ENCODE peak calls at places on chromosome 1, in six cellular contexts. G is tibial artery, P is fibroblast of villous mesenchyme, F is mammary epithelial cell, O is body of pancreas, M is breast epithelium. H is an unnamed sample.

GRCh38 chr1:203120325-203121138 is 7.0 kb upstream of the ADORA1 start:
- DNase-seq in G (no peak), P (no peak), F (no peak), O (no peak), M (no peak), H (peak)

GRCh38 chr1:247210062-247210385 is 38.2 kb upstream of the ZNF124 start:
- DNase-seq in G (no peak), P (no peak), F (no peak), O (no peak), M (no peak), H (no peak)

GRCh38 chr1:156665539-156665938 is 11.7 kb downstream of the NES start:
- DNase-seq in G (no peak), P (no peak), F (no peak), O (no peak), M (no peak), H (no peak)

GRCh38 chr1:15739745-15740144 is 2.6 kb upstream of the TMEM82 start:
- DNase-seq in G (no peak), P (no peak), F (no peak), O (no peak), M (no peak), H (no peak)

GRCh38 chr1:87629673-87630072 is 301.0 kb downstream of the LMO4 start:
- DNase-seq in G (no peak), P (no peak), F (no peak), O (no peak), M (no peak), H (no peak)

GRCh38 chr1:192516776-192517297 is 58.7 kb upstream of the RGS1 start:
- DNase-seq in G (no peak), P (peak), F (no peak), O (peak), M (no peak), H (no peak)

GRCh38 chr1:225746361-225747179 is 31.1 kb upstream of the SRP9 start:
- DNase-seq in G (peak), P (peak), F (peak), O (peak), M (peak), H (no peak)

GRCh38 chr1:211420845-211421454 is 71.0 kb downstream of the RD3 start:
- DNase-seq in G (no peak), P (peak), F (no peak), O (no peak), M (no peak), H (no peak)

GRCh38 chr1:104987210-104987609 is 1237.5 kb downstream of the AMY1C start:
- DNase-seq in G (no peak), P (no peak), F (no peak), O (no peak), M (no peak), H (no peak)

GRCh38 chr1:39569034-39569433 is 7.6 kb downstream of the PABPC4 start:
- DNase-seq in G (no peak), P (no peak), F (no peak), O (peak), M (no peak), H (no peak)

GRCh38 chr1:157968951-157969350 is 24.5 kb upstream of the KIRREL1 start:
- DNase-seq in G (peak), P (peak), F (peak), O (peak), M (no peak), H (no peak)

GRCh38 chr1:156754219-156754618 is 2.7 kb upstream of the HDGF start:
- DNase-seq in G (no peak), P (no peak), F (no peak), O (no peak), M (no peak), H (no peak)

GRCh38 chr1:192099328-192099727 is 58.9 kb upstream of the RGS18 start:
- DNase-seq in G (no peak), P (no peak), F (no peak), O (no peak), M (no peak), H (no peak)

GRCh38 chr1:223363856-223364684 is at the start of gene SUSD4:
- DNase-seq in G (no peak), P (no peak), F (no peak), O (peak), M (peak), H (peak)

GRCh38 chr1:78358145-78358544 is 132.6 kb upstream of the PTGFR start:
- DNase-seq in G (no peak), P (no peak), F (no peak), O (no peak), M (no peak), H (no peak)

GRCh38 chr1:231039161-231040018 is 664 bp downstream of the FAM89A start:
- DNase-seq in G (no peak), P (peak), F (peak), O (peak), M (no peak), H (no peak)

GRCh38 chr1:162192323-162192678 is 122.8 kb downstream of the NOS1AP start:
- DNase-seq in G (no peak), P (no peak), F (no peak), O (no peak), M (no peak), H (no peak)

GRCh38 chr1:228982637-228983036 is 247.4 kb downstream of the RHOU start:
- DNase-seq in G (no peak), P (peak), F (no peak), O (no peak), M (no peak), H (no peak)

GRCh38 chr1:217453816-217454215 is 177.1 kb downstream of the GPATCH2 start:
- DNase-seq in G (no peak), P (peak), F (no peak), O (peak), M (no peak), H (no peak)

GRCh38 chr1:71046891-71047634 is 553 bp downstream of the PTGER3 start:
- DNase-seq in G (no peak), P (no peak), F (peak), O (peak), M (no peak), H (no peak)

GRCh38 chr1:93221913-93222312 is 41.4 kb downstream of the CCDC18 start:
- DNase-seq in G (no peak), P (peak), F (peak), O (no peak), M (no peak), H (no peak)

GRCh38 chr1:115771847-115772457 is 3.4 kb upstream of the CASQ2 start:
- DNase-seq in G (peak), P (peak), F (peak), O (peak), M (peak), H (no peak)

GRCh38 chr1:218383681-218384080 is 38.5 kb downstream of the TGFB2 start:
- DNase-seq in G (no peak), P (peak), F (no peak), O (no peak), M (no peak), H (no peak)

GRCh38 chr1:100767176-100767876 is 47.8 kb downstream of the VCAM1 start:
- DNase-seq in G (no peak), P (peak), F (peak), O (no peak), M (no peak), H (no peak)

GRCh38 chr1:28926629-28927441 is 12.5 kb downstream of the EPB41 start:
- DNase-seq in G (no peak), P (peak), F (no peak), O (peak), M (no peak), H (no peak)

DNA sequence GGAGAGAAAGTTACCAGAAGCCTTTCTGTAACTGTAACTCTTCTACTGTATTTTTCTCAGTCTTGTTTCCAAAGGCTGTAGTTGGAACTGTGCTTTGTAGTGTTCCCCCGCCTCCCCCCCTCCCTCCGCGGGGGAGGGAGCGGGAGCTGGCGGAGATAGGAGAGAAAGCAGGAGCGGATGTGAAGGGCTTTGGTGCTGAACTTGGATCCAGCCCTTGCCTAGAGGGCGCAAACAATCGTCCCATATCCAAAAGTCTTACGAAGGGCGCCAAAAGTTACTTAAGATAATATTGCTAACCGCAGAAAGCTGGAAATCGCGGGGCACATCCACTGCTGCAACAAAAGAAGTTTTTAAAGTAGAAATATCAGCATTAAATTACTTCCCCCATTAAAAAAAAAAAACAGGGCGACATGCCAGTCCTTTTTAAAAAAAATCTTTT is 2.4 kb upstream of the NFIA start:
- DNase-seq in G (peak), P (peak), F (peak), O (peak), M (peak), H (peak)
- TF ChIP-seq CTCF in G (no peak), P (peak), F (peak), O (no peak), M (no peak), H (peak)

DNA sequence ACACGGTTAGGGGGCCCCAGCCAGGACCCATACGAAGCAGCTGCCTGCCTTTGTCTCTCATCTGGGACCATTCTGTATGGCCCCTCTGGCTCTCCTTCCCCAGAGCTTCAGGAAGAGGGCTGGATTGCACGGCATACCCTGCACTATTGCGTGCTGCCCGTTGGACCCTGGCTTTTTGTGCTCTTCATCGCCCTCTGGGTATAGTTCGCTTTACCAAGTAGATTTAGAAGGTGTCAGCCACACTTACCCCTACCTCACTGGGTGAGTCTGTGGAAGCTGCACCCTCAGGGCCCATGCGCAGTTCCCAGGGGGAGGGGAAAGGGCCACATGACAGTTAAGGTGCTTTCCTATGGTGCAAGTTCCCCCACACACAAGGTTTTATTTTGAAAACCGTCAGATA is 7.2 kb downstream of the NAV1 start:
- DNase-seq in G (no peak), P (no peak), F (no peak), O (no peak), M (no peak), H (no peak)
- TF ChIP-seq CTCF in G (no peak), P (peak), F (no peak), O (no peak), M (no peak), H (peak)

GRCh38 chr1:158978730-158979129 is 31.0 kb upstream of the IFI16 start:
- DNase-seq in G (no peak), P (no peak), F (no peak), O (no peak), M (no peak), H (no peak)

GRCh38 chr1:158969166-158969565 is 37.8 kb downstream of the PYHIN1 start:
- DNase-seq in G (no peak), P (no peak), F (peak), O (no peak), M (no peak), H (no peak)

GRCh38 chr1:158969855-158970254 is 38.5 kb downstream of the PYHIN1 start:
- DNase-seq in G (no peak), P (no peak), F (peak), O (no peak), M (no peak), H (no peak)

GRCh38 chr1:158972841-158973240 is 36.9 kb upstream of the IFI16 start:
- DNase-seq in G (no peak), P (peak), F (peak), O (no peak), M (no peak), H (no peak)
- TF ChIP-seq CTCF in G (no peak), P (peak), F (peak), O (no peak), M (no peak), H (no peak)

GRCh38 chr1:150235436-150235851 is 468 bp downstream of the ANP32E start:
- DNase-seq in G (no peak), P (peak), F (no peak), O (peak), M (no peak), H (peak)
- TF ChIP-seq CTCF in G (no peak), P (no peak), F (no peak), O (no peak), M (no peak), H (no peak)

GRCh38 chr1:38009088-38009840 is 3.3 kb upstream of the UTP11 start:
- DNase-seq in G (peak), P (no peak), F (peak), O (no peak), M (no peak), H (no peak)
- TF ChIP-seq CTCF in G (no peak), P (no peak), F (no peak), O (no peak), M (no peak), H (no peak)

GRCh38 chr1:221071761-221072160 is 192.5 kb downstream of the HLX start:
- DNase-seq in G (no peak), P (no peak), F (no peak), O (no peak), M (no peak), H (no peak)
- TF ChIP-seq CTCF in G (no peak), P (no peak), F (no peak), O (no peak), M (no peak), H (no peak)

GRCh38 chr1:46130144-46130543 is 2.3 kb downstream of the PIK3R3 start:
- DNase-seq in G (no peak), P (no peak), F (no peak), O (no peak), M (no peak), H (no peak)
- TF ChIP-seq CTCF in G (no peak), P (no peak), F (no peak), O (no peak), M (no peak), H (peak)

DNA sequence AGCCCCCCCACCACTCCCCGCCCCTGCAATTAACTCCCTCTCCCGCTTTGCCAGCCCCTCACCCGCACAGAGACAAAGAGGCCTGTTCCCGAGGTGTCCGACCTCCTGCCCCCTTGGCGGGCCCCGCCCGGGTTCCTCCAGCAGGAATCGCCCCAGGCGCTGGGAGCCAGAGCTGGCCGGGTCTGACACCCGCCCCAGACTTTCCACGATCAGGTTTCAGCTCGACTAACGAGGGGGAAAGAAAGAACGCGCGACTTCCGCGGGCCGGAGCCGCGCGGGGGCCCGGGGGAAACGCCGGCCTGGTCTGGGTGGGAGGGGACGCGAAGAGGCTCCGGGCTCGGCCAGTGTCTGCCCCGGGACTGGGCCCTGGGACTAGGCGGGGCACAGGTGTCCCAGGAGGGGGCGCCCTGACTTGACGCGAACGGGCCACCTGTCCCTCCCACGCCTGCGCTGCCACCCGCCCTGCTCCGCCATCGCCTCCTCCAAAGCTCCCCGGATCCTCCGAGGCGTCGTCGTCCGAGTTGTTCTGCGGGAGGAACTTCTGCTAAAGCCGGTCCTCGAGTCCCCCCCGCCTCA is 36.3 kb upstream of the HHAT start:
- DNase-seq in G (peak), P (peak), F (peak), O (peak), M (peak), H (peak)
- TF ChIP-seq CTCF in G (no peak), P (no peak), F (peak), O (peak), M (peak), H (peak)

GRCh38 chr1:47548188-47548587 is 110.3 kb downstream of the FOXD2 start:
- DNase-seq in G (no peak), P (no peak), F (no peak), O (no peak), M (no peak), H (no peak)

GRCh38 chr1:47551971-47552528 is 114.2 kb downstream of the FOXD2 start:
- DNase-seq in G (no peak), P (no peak), F (no peak), O (no peak), M (no peak), H (no peak)

GRCh38 chr1:47547753-47548152 is 109.9 kb downstream of the FOXD2 start:
- DNase-seq in G (no peak), P (no peak), F (no peak), O (no peak), M (no peak), H (no peak)

GRCh38 chr1:47545912-47546483 is 108.2 kb downstream of the FOXD2 start:
- DNase-seq in G (no peak), P (no peak), F (no peak), O (no peak), M (no peak), H (no peak)

DNA sequence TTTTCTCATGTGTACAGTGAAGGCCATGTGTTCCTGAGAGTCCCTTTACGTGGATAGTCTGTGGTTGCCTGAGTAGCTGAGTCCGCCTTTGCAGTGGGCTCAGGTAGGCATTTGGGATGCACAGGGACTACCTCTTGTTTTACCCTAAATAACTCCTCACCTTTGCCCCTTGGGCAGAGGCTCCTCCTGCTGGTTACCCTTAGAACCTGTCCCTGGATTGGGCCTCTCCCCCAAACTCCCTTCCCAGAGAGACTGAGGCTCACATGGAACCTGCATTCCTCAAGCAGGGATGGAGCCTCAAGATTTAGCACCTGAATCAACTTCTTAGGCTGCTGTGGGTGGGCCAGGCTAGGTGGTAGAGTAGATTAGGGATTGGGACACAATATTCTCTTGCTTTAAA is 111.7 kb downstream of the FOXD2 start:
- DNase-seq in G (no peak), P (no peak), F (no peak), O (no peak), M (no peak), H (no peak)
- TF ChIP-seq CTCF in G (no peak), P (no peak), F (peak), O (no peak), M (no peak), H (no peak)

H was measured in type B pancreatic cell.